ENCODE peak calls at places on chromosomes 16 and 17, in seven cellular contexts. X is uterus, R is tibial nerve, U is body of pancreas, S is GM12878, B is transverse colon, O is endothelial cell of umbilical vein. P is an unnamed sample.

GRCh38 chr17:42672038-42672437 is 4.8 kb downstream of the PLEKHH3 start:
- DNase-seq in B (no peak), O (no peak), X (no peak), S (no peak), U (no peak), R (no peak), P (no peak)

GRCh38 chr17:50102164-50102991 is 7.2 kb downstream of the PDK2 start:
- DNase-seq in O (no peak), R (no peak), X (no peak), S (no peak), U (peak; percentile 97), B (peak; percentile 93), P (peak; percentile 98)

GRCh38 chr16:11181889-11182279 is 74.1 kb downstream of the SOCS1 start:
- DNase-seq in B (peak; percentile 42), O (no peak), U (no peak), X (no peak), R (no peak), S (peak; percentile 64), P (no peak)

GRCh38 chr16:57697896-57698537 is 3.4 kb downstream of the DRC7 start:
- DNase-seq in U (no peak), B (no peak), S (no peak), X (no peak), R (no peak), O (no peak), P (no peak)

GRCh38 chr16:17578921-17579876 is 108.4 kb upstream of the XYLT1 start:
- DNase-seq in S (peak; percentile 28), R (peak; percentile 43), B (peak; percentile 66), U (peak; percentile 65), O (peak; percentile 6), X (peak; percentile 48), P (no peak)

GRCh38 chr17:72381597-72382397 is 261.0 kb downstream of the SOX9 start:
- DNase-seq in X (no peak), R (no peak), B (no peak), U (no peak), O (no peak), S (no peak), P (no peak)

GRCh38 chr17:68707032-68707431 is 105.9 kb upstream of the FAM20A start:
- DNase-seq in X (no peak), S (no peak), U (no peak), B (no peak), R (no peak), O (no peak), P (no peak)

GRCh38 chr17:31274252-31274651 is 22.8 kb downstream of the OMG start:
- DNase-seq in B (no peak), O (peak; percentile 87), S (no peak), R (no peak), X (no peak), U (no peak), P (no peak)

GRCh38 chr16:24036614-24037013 is 200.8 kb downstream of the PRKCB start:
- DNase-seq in U (peak; percentile 33), X (peak; percentile 15), B (peak; percentile 49), S (no peak), O (peak; percentile 43), R (no peak), P (no peak)

GRCh38 chr17:60077672-60078519 is 825 bp downstream of the HEATR6 start:
- DNase-seq in S (no peak), U (no peak), R (no peak), O (no peak), B (no peak), X (no peak), P (no peak)

GRCh38 chr16:86362155-86362849 is 148.0 kb upstream of the FOXF1 start:
- DNase-seq in O (no peak), U (no peak), B (no peak), S (no peak), R (no peak), X (no peak), P (no peak)

GRCh38 chr16:19179890-19180490 is 11.9 kb downstream of the SYT17 start:
- DNase-seq in U (peak; percentile 67), O (peak; percentile 63), B (peak; percentile 78), S (no peak), R (no peak), X (no peak), P (no peak)

GRCh38 chr17:29590261-29590978 is 972 bp upstream of the GIT1 start:
- DNase-seq in O (no peak), S (no peak), X (peak; percentile 52), R (no peak), B (peak; percentile 18), U (no peak), P (no peak)

GRCh38 chr17:81192386-81193050 is 26.5 kb upstream of the AATK start:
- DNase-seq in B (no peak), O (no peak), U (no peak), X (no peak), S (no peak), R (no peak), P (no peak)

GRCh38 chr17:74442291-74442669 is 10.4 kb downstream of the GPRC5C start:
- DNase-seq in S (no peak), U (no peak), B (no peak), X (no peak), O (no peak), R (no peak), P (no peak)

GRCh38 chr17:31378638-31379037 is 12.8 kb upstream of the RAB11FIP4 start:
- DNase-seq in R (no peak), X (no peak), S (no peak), U (no peak), B (no peak), O (no peak), P (no peak)

GRCh38 chr16:28304214-28304613 is 11.9 kb downstream of the SBK1 start:
- DNase-seq in R (no peak), O (peak; percentile 31), B (no peak), S (no peak), X (no peak), U (peak; percentile 27), P (no peak)

GRCh38 chr16:2795714-2796143 is 2.5 kb upstream of the PRSS41 start:
- DNase-seq in O (no peak), S (no peak), B (peak; percentile 60), X (no peak), U (no peak), R (no peak), P (no peak)

GRCh38 chr16:88649195-88649923 is 1.5 kb downstream of the CYBA start:
- DNase-seq in B (peak; percentile 41), X (no peak), U (peak; percentile 64), O (no peak), S (no peak), R (no peak), P (no peak)

GRCh38 chr17:45436161-45436560 is 3.5 kb upstream of the ARHGAP27 start:
- DNase-seq in U (no peak), X (no peak), R (no peak), B (no peak), O (no peak), S (no peak), P (peak; percentile 41)

GRCh38 chr17:80109066-80109618 is 7.8 kb downstream of the GAA start:
- DNase-seq in U (no peak), O (no peak), B (no peak), S (no peak), R (no peak), X (no peak), P (no peak)

GRCh38 chr17:39638317-39638716 is 1.4 kb downstream of the STARD3 start:
- DNase-seq in B (no peak), O (no peak), S (no peak), U (no peak), X (no peak), R (no peak), P (no peak)

GRCh38 chr17:39636587-39636926 is 387 bp upstream of the STARD3 start:
- DNase-seq in O (no peak), R (no peak), U (no peak), X (no peak), B (no peak), S (no peak), P (no peak)

GRCh38 chr17:39639043-39639442 is 2.1 kb downstream of the STARD3 start:
- DNase-seq in B (no peak), S (no peak), R (no peak), O (no peak), X (no peak), U (no peak), P (no peak)

GRCh38 chr17:39635614-39636176 is 1.2 kb upstream of the STARD3 start:
- DNase-seq in U (no peak), X (no peak), B (no peak), S (no peak), O (no peak), R (no peak), P (no peak)

GRCh38 chr17:39636927-39637736 is at the start of gene STARD3:
- DNase-seq in R (peak; percentile 87), U (peak; percentile 93), B (peak; percentile 96), S (no peak), O (peak; percentile 88), X (peak; percentile 91), P (peak; percentile 95)
- TF ChIP-seq POLR2A in R (no peak), U (peak; percentile 67), B (peak; percentile 78), S (peak; percentile 91), O (peak; percentile 61), X (peak; percentile 39), P (peak; percentile 65)

DNA sequence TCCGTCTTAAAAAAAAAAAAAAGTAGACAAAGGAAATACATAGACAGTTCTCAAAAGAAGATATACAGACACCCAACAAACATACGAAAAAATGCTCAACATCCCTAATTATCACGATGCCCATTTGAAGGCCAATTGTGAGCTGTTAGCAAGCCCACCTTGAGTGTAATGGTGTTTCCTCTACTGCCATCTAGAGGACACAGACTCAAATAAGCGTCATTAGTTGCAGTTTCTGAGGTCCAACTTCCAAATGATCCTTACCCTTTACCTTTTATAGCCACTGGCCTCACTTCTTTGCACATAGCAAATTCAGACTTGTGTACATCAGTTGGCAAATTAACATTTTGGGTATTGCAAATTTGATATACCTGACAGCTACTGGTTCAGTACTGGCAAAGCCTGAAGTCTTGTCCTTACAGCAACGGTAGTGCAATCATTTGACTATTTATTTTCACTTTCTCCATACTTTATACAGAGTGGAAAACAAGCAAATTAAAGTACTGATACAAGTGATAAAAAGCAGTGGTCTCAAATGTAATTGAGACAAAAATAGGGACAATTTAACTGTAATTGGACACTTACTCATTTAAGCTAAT is 536.3 kb upstream of the EEF2KMT start:
- DNase-seq in B (no peak), O (no peak), S (no peak), R (no peak), U (no peak), X (no peak), P (no peak)
- TF ChIP-seq CTCF in B (peak; percentile 31), O (peak; percentile 13), S (peak; percentile 43), R (no peak), U (peak; percentile 16), X (no peak), P (peak; percentile 13)

GRCh38 chr17:54015734-54016133 is 193.0 kb downstream of the KIF2B start:
- DNase-seq in U (no peak), S (no peak), R (no peak), O (no peak), X (no peak), B (no peak), P (peak; percentile 44)
- H3K9me3 ChIP-seq in U (no peaks in the 10 kb centered on the region), S (no peaks in the 10 kb centered on the region), R (no peaks in the 10 kb centered on the region), O (no peaks in the 10 kb centered on the region), X (no peaks in the 10 kb centered on the region), B (no peaks in the 10 kb centered on the region), P (no peaks in the 10 kb centered on the region)

DNA sequence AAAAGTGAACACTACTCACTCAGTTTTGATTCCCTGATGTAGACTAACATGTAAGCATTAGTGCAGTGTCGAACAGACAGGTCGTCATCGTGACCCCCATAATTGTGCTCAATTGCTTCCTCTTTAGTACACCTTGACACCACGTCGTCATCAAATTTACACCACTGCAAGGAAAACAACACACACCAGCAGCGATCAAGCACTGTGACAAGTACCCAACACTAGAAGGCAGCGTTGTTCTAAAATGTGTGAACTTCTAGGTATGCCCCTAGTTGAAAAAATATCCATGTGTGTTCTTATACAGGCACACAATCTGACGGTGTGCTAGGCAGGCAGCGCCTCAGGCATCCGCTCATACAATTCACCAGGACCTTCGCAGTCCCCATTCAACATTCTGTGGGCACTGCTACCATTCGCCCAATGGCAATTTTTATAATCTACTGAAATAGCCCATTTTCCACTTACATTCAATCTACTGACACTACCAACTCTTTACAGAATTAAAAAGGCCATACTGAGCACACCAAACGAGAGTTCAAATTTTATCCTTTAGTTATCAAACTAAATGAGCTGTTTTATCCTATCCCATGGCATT is 23.1 kb downstream of the LITAFD start:
- DNase-seq in R (no peak), U (no peak), S (no peak), B (no peak), O (peak; percentile 42), X (no peak), P (no peak)
- TF ChIP-seq POLR2A in R (no peak), U (no peak), S (no peak), B (no peak), O (no peak), X (no peak), P (no peak)